ENCODE peak calls at places on chromosomes 6 and 20, in six cellular contexts. One of them, this sample, is unnamed.

GRCh38 chr20:61288331-61288784 is 36.3 kb downstream of the CDH4 start:
- DNase-seq in stomach: no peak
- DNase-seq in endothelial cell of umbilical vein: no peak
- DNase-seq in HepG2: no peak
- DNase-seq in upper lobe of left lung: peak; percentile 70
- DNase-seq in HCT116: no peak
- DNase-seq in this sample: no peak

GRCh38 chr6:152124432-152125074 is 317.1 kb downstream of the ESR1 start:
- DNase-seq in stomach: no peak
- DNase-seq in endothelial cell of umbilical vein: peak; percentile 81
- DNase-seq in HepG2: peak; percentile 54
- DNase-seq in upper lobe of left lung: no peak
- DNase-seq in HCT116: peak; percentile 56
- DNase-seq in this sample: no peak

GRCh38 chr6:168526841-168527281 is 85.9 kb downstream of the SMOC2 start:
- DNase-seq in stomach: peak; percentile 74
- DNase-seq in endothelial cell of umbilical vein: peak; percentile 55
- DNase-seq in HepG2: no peak
- DNase-seq in upper lobe of left lung: no peak
- DNase-seq in HCT116: no peak
- DNase-seq in this sample: no peak

GRCh38 chr20:58481541-58482021 is 33.6 kb downstream of the APCDD1L start:
- DNase-seq in stomach: peak; percentile 42
- DNase-seq in endothelial cell of umbilical vein: peak; percentile 46
- DNase-seq in HepG2: peak; percentile 42
- DNase-seq in upper lobe of left lung: no peak
- DNase-seq in HCT116: peak; percentile 27
- DNase-seq in this sample: no peak

GRCh38 chr20:62351469-62352401 is 15.4 kb downstream of the LAMA5 start:
- DNase-seq in stomach: no peak
- DNase-seq in endothelial cell of umbilical vein: no peak
- DNase-seq in HepG2: no peak
- DNase-seq in upper lobe of left lung: peak; percentile 82
- DNase-seq in HCT116: no peak
- DNase-seq in this sample: no peak

GRCh38 chr6:72675396-72675795 is 53.5 kb downstream of the KCNQ5 start:
- DNase-seq in stomach: no peak
- DNase-seq in endothelial cell of umbilical vein: no peak
- DNase-seq in HepG2: no peak
- DNase-seq in upper lobe of left lung: no peak
- DNase-seq in HCT116: no peak
- DNase-seq in this sample: no peak

GRCh38 chr20:12053348-12053747 is 135.7 kb downstream of the BTBD3 start:
- DNase-seq in stomach: no peak
- DNase-seq in endothelial cell of umbilical vein: peak; percentile 90
- DNase-seq in HepG2: peak; percentile 23
- DNase-seq in upper lobe of left lung: no peak
- DNase-seq in HCT116: no peak
- DNase-seq in this sample: no peak

GRCh38 chr20:11204926-11205768 is 531.3 kb upstream of the JAG1 start:
- DNase-seq in stomach: peak; percentile 63
- DNase-seq in endothelial cell of umbilical vein: peak; percentile 79
- DNase-seq in HepG2: peak; percentile 71
- DNase-seq in upper lobe of left lung: no peak
- DNase-seq in HCT116: peak; percentile 73
- DNase-seq in this sample: no peak

GRCh38 chr20:4434681-4435080 is 287.0 kb upstream of the PRND start:
- DNase-seq in stomach: no peak
- DNase-seq in endothelial cell of umbilical vein: no peak
- DNase-seq in HepG2: no peak
- DNase-seq in upper lobe of left lung: no peak
- DNase-seq in HCT116: no peak
- DNase-seq in this sample: no peak

GRCh38 chr6:8113260-8113659 is 10.9 kb upstream of the EEF1E1 start:
- DNase-seq in stomach: no peak
- DNase-seq in endothelial cell of umbilical vein: no peak
- DNase-seq in HepG2: no peak
- DNase-seq in upper lobe of left lung: no peak
- DNase-seq in HCT116: no peak
- DNase-seq in this sample: no peak

GRCh38 chr6:42831237-42831636 is 48.2 kb upstream of the RPL7L1 start:
- DNase-seq in stomach: no peak
- DNase-seq in endothelial cell of umbilical vein: no peak
- DNase-seq in HepG2: no peak
- DNase-seq in upper lobe of left lung: no peak
- DNase-seq in HCT116: no peak
- DNase-seq in this sample: no peak

GRCh38 chr6:155530219-155530834 is 74.7 kb upstream of the NOX3 start:
- DNase-seq in stomach: no peak
- DNase-seq in endothelial cell of umbilical vein: peak; percentile 77
- DNase-seq in HepG2: peak; percentile 73
- DNase-seq in upper lobe of left lung: no peak
- DNase-seq in HCT116: peak; percentile 27
- DNase-seq in this sample: no peak

GRCh38 chr20:15991279-15991678 is 582.0 kb downstream of the KIF16B start:
- DNase-seq in stomach: no peak
- DNase-seq in endothelial cell of umbilical vein: no peak
- DNase-seq in HepG2: no peak
- DNase-seq in upper lobe of left lung: no peak
- DNase-seq in HCT116: no peak
- DNase-seq in this sample: no peak

GRCh38 chr6:39366875-39367618 is 44.5 kb upstream of the KCNK16 start:
- DNase-seq in stomach: no peak
- DNase-seq in endothelial cell of umbilical vein: no peak
- DNase-seq in HepG2: no peak
- DNase-seq in upper lobe of left lung: no peak
- DNase-seq in HCT116: no peak
- DNase-seq in this sample: no peak

GRCh38 chr6:161561938-161562337 is 288.1 kb upstream of the AGPAT4 start:
- DNase-seq in stomach: no peak
- DNase-seq in endothelial cell of umbilical vein: no peak
- DNase-seq in HepG2: no peak
- DNase-seq in upper lobe of left lung: no peak
- DNase-seq in HCT116: no peak
- DNase-seq in this sample: no peak

GRCh38 chr20:8473459-8473858 is 341.4 kb downstream of the PLCB1 start:
- DNase-seq in stomach: no peak
- DNase-seq in endothelial cell of umbilical vein: no peak
- DNase-seq in HepG2: no peak
- DNase-seq in upper lobe of left lung: no peak
- DNase-seq in HCT116: no peak
- DNase-seq in this sample: no peak

GRCh38 chr6:38350882-38351281 is 288.8 kb downstream of the BTBD9 start:
- DNase-seq in stomach: no peak
- DNase-seq in endothelial cell of umbilical vein: no peak
- DNase-seq in HepG2: no peak
- DNase-seq in upper lobe of left lung: no peak
- DNase-seq in HCT116: no peak
- DNase-seq in this sample: no peak

GRCh38 chr6:119333063-119333609 is 16.4 kb downstream of the MAN1A1 start:
- DNase-seq in stomach: no peak
- DNase-seq in endothelial cell of umbilical vein: no peak
- DNase-seq in HepG2: no peak
- DNase-seq in upper lobe of left lung: no peak
- DNase-seq in HCT116: no peak
- DNase-seq in this sample: no peak

GRCh38 chr6:46954819-46955520 is 33.2 kb upstream of the ADGRF5 start:
- DNase-seq in stomach: no peak
- DNase-seq in endothelial cell of umbilical vein: peak; percentile 65
- DNase-seq in HepG2: no peak
- DNase-seq in upper lobe of left lung: no peak
- DNase-seq in HCT116: no peak
- DNase-seq in this sample: no peak

GRCh38 chr6:49550413-49551125 is at the start of gene C6orf141:
- DNase-seq in stomach: peak; percentile 31
- DNase-seq in endothelial cell of umbilical vein: peak; percentile 24
- DNase-seq in HepG2: no peak
- DNase-seq in upper lobe of left lung: peak; percentile 79
- DNase-seq in HCT116: peak; percentile 70
- DNase-seq in this sample: no peak

GRCh38 chr6:49551866-49552129 is 1.3 kb downstream of the C6orf141 start:
- DNase-seq in stomach: no peak
- DNase-seq in endothelial cell of umbilical vein: no peak
- DNase-seq in HepG2: no peak
- DNase-seq in upper lobe of left lung: no peak
- DNase-seq in HCT116: no peak
- DNase-seq in this sample: no peak

GRCh38 chr6:49552596-49552995 is 2.1 kb downstream of the C6orf141 start:
- DNase-seq in stomach: no peak
- DNase-seq in endothelial cell of umbilical vein: no peak
- DNase-seq in HepG2: no peak
- DNase-seq in upper lobe of left lung: no peak
- DNase-seq in HCT116: no peak
- DNase-seq in this sample: no peak

GRCh38 chr6:49549691-49550412 is 616 bp upstream of the C6orf141 start:
- DNase-seq in stomach: no peak
- DNase-seq in endothelial cell of umbilical vein: peak; percentile 21
- DNase-seq in HepG2: no peak
- DNase-seq in upper lobe of left lung: no peak
- DNase-seq in HCT116: no peak
- DNase-seq in this sample: no peak

DNA sequence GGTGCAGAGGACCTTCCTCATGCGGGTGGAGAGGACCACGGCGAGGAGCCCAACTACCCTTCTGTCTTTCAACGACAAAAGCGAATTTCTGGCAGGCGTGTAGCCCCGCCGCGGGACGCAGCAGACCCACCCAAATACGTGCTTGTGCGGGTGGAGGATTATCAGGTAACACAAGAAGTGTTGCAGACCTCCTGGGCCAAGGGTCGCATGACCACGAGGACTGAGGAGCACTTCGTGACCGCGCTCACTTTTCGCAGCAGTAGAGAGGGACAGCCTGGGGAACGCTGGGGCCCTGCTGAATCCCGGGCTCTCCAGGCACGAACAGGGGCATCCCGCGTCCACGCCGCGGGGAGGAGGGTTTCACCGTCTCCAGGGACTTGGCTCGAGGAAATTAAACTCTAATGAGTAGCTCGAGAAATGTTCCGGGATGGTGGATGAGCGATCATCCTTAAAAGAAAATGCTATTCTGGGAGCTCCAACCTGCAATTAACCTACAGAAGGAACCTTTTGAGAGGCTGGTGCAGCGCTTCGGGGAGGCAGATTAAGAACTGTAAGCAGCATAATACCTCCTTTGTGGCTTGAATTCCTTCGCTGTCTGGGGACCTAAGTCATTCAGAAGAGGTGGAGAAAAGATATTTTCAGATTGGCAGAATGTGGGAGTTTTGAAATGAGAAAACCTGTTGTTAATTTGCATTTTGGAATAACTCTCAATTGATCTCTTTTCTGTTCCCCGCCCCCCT is 828 bp downstream of the C6orf141 start:
- DNase-seq in stomach: no peak
- DNase-seq in endothelial cell of umbilical vein: peak; percentile 40
- DNase-seq in HepG2: no peak
- DNase-seq in upper lobe of left lung: peak; percentile 65
- DNase-seq in HCT116: no peak
- DNase-seq in this sample: no peak
- TF ChIP-seq POLR2AphosphoS5 in stomach: no peak
- TF ChIP-seq POLR2AphosphoS5 in endothelial cell of umbilical vein: no peak
- TF ChIP-seq POLR2AphosphoS5 in HepG2: no peak
- TF ChIP-seq POLR2AphosphoS5 in upper lobe of left lung: no peak
- TF ChIP-seq POLR2AphosphoS5 in HCT116: no peak
- TF ChIP-seq POLR2AphosphoS5 in this sample: no peak

GRCh38 chr20:50308513-50309279 is 118.1 kb downstream of the CEBPB start:
- DNase-seq in stomach: peak; percentile 80
- DNase-seq in endothelial cell of umbilical vein: peak; percentile 52
- DNase-seq in HepG2: peak; percentile 96
- DNase-seq in upper lobe of left lung: peak; percentile 92
- DNase-seq in HCT116: peak; percentile 42
- DNase-seq in this sample: peak; percentile 98
- TF ChIP-seq POLR2A in stomach: no peak
- TF ChIP-seq POLR2A in endothelial cell of umbilical vein: no peak
- TF ChIP-seq POLR2A in HepG2: no peak
- TF ChIP-seq POLR2A in upper lobe of left lung: no peak
- TF ChIP-seq POLR2A in HCT116: peak; percentile 56
- TF ChIP-seq POLR2A in this sample: no peak

DNA sequence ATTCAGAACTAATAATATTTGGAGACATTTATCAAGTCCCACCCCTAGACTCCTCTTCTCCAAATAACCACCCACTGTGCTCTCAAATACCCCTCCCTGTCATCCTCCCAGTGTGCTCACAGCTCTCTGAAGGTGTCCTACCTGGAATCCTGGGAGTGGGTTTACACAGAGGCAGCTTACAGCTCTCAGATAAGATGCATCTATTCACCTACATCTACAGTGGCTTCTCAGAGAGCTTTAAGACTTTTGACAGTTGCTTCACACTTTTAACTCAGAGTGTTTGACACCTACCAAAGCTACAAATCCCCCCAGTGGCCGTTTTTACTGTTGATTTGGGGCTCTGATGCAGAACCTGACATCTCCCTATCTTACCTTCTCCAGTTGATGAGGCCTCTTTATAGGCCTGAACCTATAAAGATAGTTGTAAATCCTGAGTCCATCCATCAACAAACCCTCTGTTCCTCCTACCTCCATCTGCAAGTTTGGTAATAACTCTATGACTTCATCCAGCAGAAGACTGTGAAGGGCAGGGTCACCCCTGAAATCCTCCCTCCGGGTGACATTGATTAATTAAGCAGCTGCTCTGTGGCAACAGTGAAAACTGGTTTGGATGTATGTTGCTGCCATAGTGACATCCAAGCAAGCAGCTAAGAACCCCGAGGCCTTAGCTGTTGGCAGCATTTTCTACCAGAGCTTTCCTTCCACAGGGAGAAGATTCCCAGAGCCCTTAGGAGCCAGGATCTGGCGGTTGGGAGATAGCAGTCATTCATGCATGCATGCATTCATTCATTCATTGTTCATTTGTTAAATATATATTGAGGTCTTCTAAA is 226.1 kb upstream of the RREB1 start:
- DNase-seq in stomach: no peak
- DNase-seq in endothelial cell of umbilical vein: no peak
- DNase-seq in HepG2: no peak
- DNase-seq in upper lobe of left lung: no peak
- DNase-seq in HCT116: no peak
- DNase-seq in this sample: no peak
- TF ChIP-seq CTCF in stomach: no peak
- TF ChIP-seq CTCF in endothelial cell of umbilical vein: no peak
- TF ChIP-seq CTCF in HepG2: no peak
- TF ChIP-seq CTCF in upper lobe of left lung: no peak
- TF ChIP-seq CTCF in HCT116: no peak
- TF ChIP-seq CTCF in this sample: no peak

GRCh38 chr6:35240838-35241801 is 18.4 kb upstream of the ZNF76 start:
- DNase-seq in stomach: peak; percentile 82
- DNase-seq in endothelial cell of umbilical vein: peak; percentile 65
- DNase-seq in HepG2: peak; percentile 59
- DNase-seq in upper lobe of left lung: no peak
- DNase-seq in HCT116: peak; percentile 38
- DNase-seq in this sample: no peak
- TF ChIP-seq POLR2AphosphoS5 in stomach: peak; percentile 41
- TF ChIP-seq POLR2AphosphoS5 in endothelial cell of umbilical vein: no peak
- TF ChIP-seq POLR2AphosphoS5 in HepG2: no peak
- TF ChIP-seq POLR2AphosphoS5 in upper lobe of left lung: peak; percentile 6
- TF ChIP-seq POLR2AphosphoS5 in HCT116: no peak
- TF ChIP-seq POLR2AphosphoS5 in this sample: no peak

This sample was measured in vagina.